ENCODE peak calls at places on chromosomes 13 and 19, in five cellular contexts. One of them, this sample, is unnamed.
A peak's percentile ranks its signal among the peaks of the same experiment; 100 is the strongest.

GRCh38 chr13:36685912-36686311 is 12.1 kb downstream of the SERTM1 start:
- DNase-seq in activated T-cell treated with anti-CD3 and anti-CD28 coated beads, Interleukin-2, amount 50 U/mL, for 72 hours: no peak
- DNase-seq in cardiac muscle cell: peak; percentile 18
- DNase-seq in breast epithelium: no peak
- DNase-seq in stimulated activated CD4-positive, alpha-beta T cell treated with anti-CD3 and anti-CD28 coated beads, TNF-alpha, amount 100 ng/mL, for 1 hour: no peak
- DNase-seq in this sample: no peak

GRCh38 chr13:86856996-86857395 is 814.2 kb upstream of the SLITRK5 start:
- DNase-seq in activated T-cell treated with anti-CD3 and anti-CD28 coated beads, Interleukin-2, amount 50 U/mL, for 72 hours: no peak
- DNase-seq in cardiac muscle cell: no peak
- DNase-seq in breast epithelium: no peak
- DNase-seq in stimulated activated CD4-positive, alpha-beta T cell treated with anti-CD3 and anti-CD28 coated beads, TNF-alpha, amount 100 ng/mL, for 1 hour: no peak
- DNase-seq in this sample: no peak

GRCh38 chr13:113977976-113978375 is 4.1 kb upstream of the C13orf46 start:
- DNase-seq in activated T-cell treated with anti-CD3 and anti-CD28 coated beads, Interleukin-2, amount 50 U/mL, for 72 hours: no peak
- DNase-seq in cardiac muscle cell: no peak
- DNase-seq in breast epithelium: no peak
- DNase-seq in stimulated activated CD4-positive, alpha-beta T cell treated with anti-CD3 and anti-CD28 coated beads, TNF-alpha, amount 100 ng/mL, for 1 hour: no peak
- DNase-seq in this sample: no peak

GRCh38 chr13:44899967-44900366 is 89.3 kb downstream of the NUFIP1 start:
- DNase-seq in cardiac muscle cell: peak; percentile 28
- DNase-seq in stimulated activated CD4-positive, alpha-beta T cell treated with anti-CD3 and anti-CD28 coated beads, TNF-alpha, amount 100 ng/mL, for 1 hour: no peak
- DNase-seq in activated T-cell treated with anti-CD3 and anti-CD28 coated beads, Interleukin-2, amount 50 U/mL, for 72 hours: no peak
- DNase-seq in breast epithelium: no peak
- DNase-seq in this sample: no peak

GRCh38 chr19:44576843-44577565 is 36.4 kb upstream of the IGSF23 start:
- DNase-seq in cardiac muscle cell: no peak
- DNase-seq in stimulated activated CD4-positive, alpha-beta T cell treated with anti-CD3 and anti-CD28 coated beads, TNF-alpha, amount 100 ng/mL, for 1 hour: no peak
- DNase-seq in activated T-cell treated with anti-CD3 and anti-CD28 coated beads, Interleukin-2, amount 50 U/mL, for 72 hours: peak; percentile 52
- DNase-seq in breast epithelium: no peak
- DNase-seq in this sample: no peak

GRCh38 chr13:76715621-76716020 is 170.6 kb downstream of the KCTD12 start:
- DNase-seq in breast epithelium: no peak
- DNase-seq in activated T-cell treated with anti-CD3 and anti-CD28 coated beads, Interleukin-2, amount 50 U/mL, for 72 hours: no peak
- DNase-seq in stimulated activated CD4-positive, alpha-beta T cell treated with anti-CD3 and anti-CD28 coated beads, TNF-alpha, amount 100 ng/mL, for 1 hour: no peak
- DNase-seq in cardiac muscle cell: no peak
- DNase-seq in this sample: no peak

GRCh38 chr13:32165791-32166190 is 134.2 kb downstream of the FRY start:
- DNase-seq in stimulated activated CD4-positive, alpha-beta T cell treated with anti-CD3 and anti-CD28 coated beads, TNF-alpha, amount 100 ng/mL, for 1 hour: no peak
- DNase-seq in activated T-cell treated with anti-CD3 and anti-CD28 coated beads, Interleukin-2, amount 50 U/mL, for 72 hours: no peak
- DNase-seq in breast epithelium: no peak
- DNase-seq in cardiac muscle cell: no peak
- DNase-seq in this sample: peak; percentile 2

GRCh38 chr13:52162279-52163101 is 3.1 kb upstream of the NEK3 start:
- DNase-seq in activated T-cell treated with anti-CD3 and anti-CD28 coated beads, Interleukin-2, amount 50 U/mL, for 72 hours: no peak
- DNase-seq in breast epithelium: no peak
- DNase-seq in stimulated activated CD4-positive, alpha-beta T cell treated with anti-CD3 and anti-CD28 coated beads, TNF-alpha, amount 100 ng/mL, for 1 hour: no peak
- DNase-seq in cardiac muscle cell: peak; percentile 72
- DNase-seq in this sample: peak; percentile 86

GRCh38 chr13:106566682-106567420 is 1.1 kb downstream of the ARGLU1 start:
- DNase-seq in breast epithelium: peak; percentile 45
- DNase-seq in cardiac muscle cell: peak; percentile 71
- DNase-seq in activated T-cell treated with anti-CD3 and anti-CD28 coated beads, Interleukin-2, amount 50 U/mL, for 72 hours: peak; percentile 66
- DNase-seq in stimulated activated CD4-positive, alpha-beta T cell treated with anti-CD3 and anti-CD28 coated beads, TNF-alpha, amount 100 ng/mL, for 1 hour: no peak
- DNase-seq in this sample: peak; percentile 53

GRCh38 chr13:54185785-54186184 is 1157.2 kb downstream of the OLFM4 start:
- DNase-seq in activated T-cell treated with anti-CD3 and anti-CD28 coated beads, Interleukin-2, amount 50 U/mL, for 72 hours: no peak
- DNase-seq in cardiac muscle cell: no peak
- DNase-seq in stimulated activated CD4-positive, alpha-beta T cell treated with anti-CD3 and anti-CD28 coated beads, TNF-alpha, amount 100 ng/mL, for 1 hour: no peak
- DNase-seq in breast epithelium: no peak
- DNase-seq in this sample: peak; percentile 40

GRCh38 chr13:73440296-73440895 is 381.6 kb downstream of the KLF5 start:
- DNase-seq in activated T-cell treated with anti-CD3 and anti-CD28 coated beads, Interleukin-2, amount 50 U/mL, for 72 hours: peak; percentile 1
- DNase-seq in stimulated activated CD4-positive, alpha-beta T cell treated with anti-CD3 and anti-CD28 coated beads, TNF-alpha, amount 100 ng/mL, for 1 hour: no peak
- DNase-seq in cardiac muscle cell: no peak
- DNase-seq in breast epithelium: no peak
- DNase-seq in this sample: no peak

GRCh38 chr13:22740264-22740663 is 440.5 kb upstream of the SGCG start:
- DNase-seq in cardiac muscle cell: peak; percentile 8
- DNase-seq in activated T-cell treated with anti-CD3 and anti-CD28 coated beads, Interleukin-2, amount 50 U/mL, for 72 hours: peak; percentile 2
- DNase-seq in breast epithelium: no peak
- DNase-seq in stimulated activated CD4-positive, alpha-beta T cell treated with anti-CD3 and anti-CD28 coated beads, TNF-alpha, amount 100 ng/mL, for 1 hour: no peak
- DNase-seq in this sample: no peak

GRCh38 chr13:106161186-106161585 is 374.3 kb downstream of the EFNB2 start:
- DNase-seq in stimulated activated CD4-positive, alpha-beta T cell treated with anti-CD3 and anti-CD28 coated beads, TNF-alpha, amount 100 ng/mL, for 1 hour: no peak
- DNase-seq in breast epithelium: no peak
- DNase-seq in activated T-cell treated with anti-CD3 and anti-CD28 coated beads, Interleukin-2, amount 50 U/mL, for 72 hours: no peak
- DNase-seq in cardiac muscle cell: peak; percentile 13
- DNase-seq in this sample: no peak

GRCh38 chr19:45163751-45164150 is 3.0 kb upstream of the NKPD1 start:
- DNase-seq in stimulated activated CD4-positive, alpha-beta T cell treated with anti-CD3 and anti-CD28 coated beads, TNF-alpha, amount 100 ng/mL, for 1 hour: no peak
- DNase-seq in breast epithelium: no peak
- DNase-seq in activated T-cell treated with anti-CD3 and anti-CD28 coated beads, Interleukin-2, amount 50 U/mL, for 72 hours: no peak
- DNase-seq in cardiac muscle cell: no peak
- DNase-seq in this sample: no peak

GRCh38 chr13:76792680-76793334 is 93.4 kb downstream of the KCTD12 start:
- DNase-seq in breast epithelium: no peak
- DNase-seq in stimulated activated CD4-positive, alpha-beta T cell treated with anti-CD3 and anti-CD28 coated beads, TNF-alpha, amount 100 ng/mL, for 1 hour: no peak
- DNase-seq in cardiac muscle cell: peak; percentile 85
- DNase-seq in activated T-cell treated with anti-CD3 and anti-CD28 coated beads, Interleukin-2, amount 50 U/mL, for 72 hours: no peak
- DNase-seq in this sample: peak; percentile 26

GRCh38 chr13:91154553-91154952 is 192.9 kb upstream of the MIR17HG start:
- DNase-seq in cardiac muscle cell: no peak
- DNase-seq in activated T-cell treated with anti-CD3 and anti-CD28 coated beads, Interleukin-2, amount 50 U/mL, for 72 hours: no peak
- DNase-seq in stimulated activated CD4-positive, alpha-beta T cell treated with anti-CD3 and anti-CD28 coated beads, TNF-alpha, amount 100 ng/mL, for 1 hour: no peak
- DNase-seq in breast epithelium: no peak
- DNase-seq in this sample: peak; percentile 24

GRCh38 chr19:4391701-4392543 is 8.4 kb downstream of the SH3GL1 start:
- DNase-seq in cardiac muscle cell: peak; percentile 72
- DNase-seq in breast epithelium: no peak
- DNase-seq in activated T-cell treated with anti-CD3 and anti-CD28 coated beads, Interleukin-2, amount 50 U/mL, for 72 hours: no peak
- DNase-seq in stimulated activated CD4-positive, alpha-beta T cell treated with anti-CD3 and anti-CD28 coated beads, TNF-alpha, amount 100 ng/mL, for 1 hour: no peak
- DNase-seq in this sample: no peak

GRCh38 chr19:17893766-17894165 is 22.0 kb downstream of the SLC5A5 start:
- DNase-seq in stimulated activated CD4-positive, alpha-beta T cell treated with anti-CD3 and anti-CD28 coated beads, TNF-alpha, amount 100 ng/mL, for 1 hour: no peak
- DNase-seq in cardiac muscle cell: no peak
- DNase-seq in breast epithelium: no peak
- DNase-seq in activated T-cell treated with anti-CD3 and anti-CD28 coated beads, Interleukin-2, amount 50 U/mL, for 72 hours: no peak
- DNase-seq in this sample: no peak

GRCh38 chr13:32476021-32476731 is 48.2 kb upstream of the N4BP2L1 start:
- DNase-seq in breast epithelium: no peak
- DNase-seq in cardiac muscle cell: no peak
- DNase-seq in stimulated activated CD4-positive, alpha-beta T cell treated with anti-CD3 and anti-CD28 coated beads, TNF-alpha, amount 100 ng/mL, for 1 hour: no peak
- DNase-seq in activated T-cell treated with anti-CD3 and anti-CD28 coated beads, Interleukin-2, amount 50 U/mL, for 72 hours: no peak
- DNase-seq in this sample: no peak

GRCh38 chr13:114339779-114340534 is 25.7 kb downstream of the CHAMP1 start:
- DNase-seq in activated T-cell treated with anti-CD3 and anti-CD28 coated beads, Interleukin-2, amount 50 U/mL, for 72 hours: peak; percentile 38
- DNase-seq in breast epithelium: no peak
- DNase-seq in stimulated activated CD4-positive, alpha-beta T cell treated with anti-CD3 and anti-CD28 coated beads, TNF-alpha, amount 100 ng/mL, for 1 hour: no peak
- DNase-seq in cardiac muscle cell: peak; percentile 59
- DNase-seq in this sample: peak; percentile 40

GRCh38 chr19:1357695-1358094 is 26.0 kb upstream of the NDUFS7 start:
- DNase-seq in cardiac muscle cell: no peak
- DNase-seq in breast epithelium: no peak
- DNase-seq in stimulated activated CD4-positive, alpha-beta T cell treated with anti-CD3 and anti-CD28 coated beads, TNF-alpha, amount 100 ng/mL, for 1 hour: no peak
- DNase-seq in activated T-cell treated with anti-CD3 and anti-CD28 coated beads, Interleukin-2, amount 50 U/mL, for 72 hours: no peak
- DNase-seq in this sample: no peak

GRCh38 chr19:7725791-7726190 is 6.1 kb downstream of the CLEC4G start:
- DNase-seq in breast epithelium: no peak
- DNase-seq in stimulated activated CD4-positive, alpha-beta T cell treated with anti-CD3 and anti-CD28 coated beads, TNF-alpha, amount 100 ng/mL, for 1 hour: no peak
- DNase-seq in cardiac muscle cell: no peak
- DNase-seq in activated T-cell treated with anti-CD3 and anti-CD28 coated beads, Interleukin-2, amount 50 U/mL, for 72 hours: no peak
- DNase-seq in this sample: no peak

GRCh38 chr13:99062593-99062992 is 84.7 kb upstream of the DOCK9 start:
- DNase-seq in stimulated activated CD4-positive, alpha-beta T cell treated with anti-CD3 and anti-CD28 coated beads, TNF-alpha, amount 100 ng/mL, for 1 hour: no peak
- DNase-seq in cardiac muscle cell: peak; percentile 43
- DNase-seq in activated T-cell treated with anti-CD3 and anti-CD28 coated beads, Interleukin-2, amount 50 U/mL, for 72 hours: no peak
- DNase-seq in breast epithelium: peak; percentile 37
- DNase-seq in this sample: peak; percentile 14

This sample was measured in foreskin melanocyte.